ENCODE peak calls at places on chromosomes 12 and 14, in ten cellular contexts. One of them, this sample, is unnamed. For H3K27me3, the result is how much of the 10 kb centered on the place peaks cover.

GRCh38 chr14:38129705-38130104 is 78.0 kb upstream of the SSTR1 start:
- DNase-seq in HCT116: no peak
- DNase-seq in heart left ventricle: no peak
- DNase-seq in stomach: no peak
- DNase-seq in left ventricle myocardium inferior: no peak
- DNase-seq in ovary: no peak
- DNase-seq in brain microvascular endothelial cell: no peak
- DNase-seq in H9: no peak
- DNase-seq in thoracic aorta: no peak
- DNase-seq in Karpas-422: peak
- DNase-seq in this sample: no peak

GRCh38 chr12:112606611-112607366 is 184.8 kb upstream of the RPH3A start:
- DNase-seq in left ventricle myocardium inferior: no peak
- DNase-seq in HCT116: no peak
- DNase-seq in ovary: no peak
- DNase-seq in heart left ventricle: no peak
- DNase-seq in H9: peak
- DNase-seq in thoracic aorta: no peak
- DNase-seq in stomach: no peak
- DNase-seq in Karpas-422: peak
- DNase-seq in brain microvascular endothelial cell: no peak
- DNase-seq in this sample: no peak

GRCh38 chr14:48690349-48690748 is 895.8 kb downstream of the RPS29 start:
- DNase-seq in ovary: no peak
- DNase-seq in left ventricle myocardium inferior: no peak
- DNase-seq in brain microvascular endothelial cell: no peak
- DNase-seq in HCT116: peak
- DNase-seq in stomach: no peak
- DNase-seq in H9: no peak
- DNase-seq in heart left ventricle: no peak
- DNase-seq in Karpas-422: no peak
- DNase-seq in thoracic aorta: no peak
- DNase-seq in this sample: peak

GRCh38 chr12:31246470-31246850 is 79.5 kb downstream of the SINHCAF start:
- DNase-seq in stomach: no peak
- DNase-seq in ovary: no peak
- DNase-seq in HCT116: no peak
- DNase-seq in left ventricle myocardium inferior: no peak
- DNase-seq in thoracic aorta: no peak
- DNase-seq in heart left ventricle: no peak
- DNase-seq in brain microvascular endothelial cell: no peak
- DNase-seq in Karpas-422: no peak
- DNase-seq in H9: no peak
- DNase-seq in this sample: no peak

GRCh38 chr14:96187216-96188050 is 17.2 kb upstream of the BDKRB2 start:
- DNase-seq in heart left ventricle: no peak
- DNase-seq in left ventricle myocardium inferior: no peak
- DNase-seq in Karpas-422: no peak
- DNase-seq in stomach: no peak
- DNase-seq in brain microvascular endothelial cell: no peak
- DNase-seq in H9: no peak
- DNase-seq in thoracic aorta: no peak
- DNase-seq in ovary: no peak
- DNase-seq in HCT116: no peak
- DNase-seq in this sample: no peak

GRCh38 chr14:78202178-78202577 is 32.0 kb downstream of the NRXN3 start:
- DNase-seq in Karpas-422: no peak
- DNase-seq in left ventricle myocardium inferior: no peak
- DNase-seq in HCT116: no peak
- DNase-seq in ovary: no peak
- DNase-seq in H9: no peak
- DNase-seq in heart left ventricle: no peak
- DNase-seq in stomach: no peak
- DNase-seq in brain microvascular endothelial cell: no peak
- DNase-seq in thoracic aorta: no peak
- DNase-seq in this sample: no peak

GRCh38 chr12:74235342-74235741 is 302.3 kb upstream of the ATXN7L3B start:
- DNase-seq in left ventricle myocardium inferior: no peak
- DNase-seq in H9: no peak
- DNase-seq in thoracic aorta: no peak
- DNase-seq in stomach: no peak
- DNase-seq in ovary: no peak
- DNase-seq in Karpas-422: no peak
- DNase-seq in brain microvascular endothelial cell: no peak
- DNase-seq in HCT116: no peak
- DNase-seq in heart left ventricle: no peak
- DNase-seq in this sample: no peak

GRCh38 chr14:51360592-51360991 is 120.5 kb downstream of the TMX1 start:
- DNase-seq in heart left ventricle: no peak
- DNase-seq in brain microvascular endothelial cell: no peak
- DNase-seq in H9: no peak
- DNase-seq in stomach: no peak
- DNase-seq in HCT116: no peak
- DNase-seq in ovary: no peak
- DNase-seq in Karpas-422: no peak
- DNase-seq in thoracic aorta: no peak
- DNase-seq in left ventricle myocardium inferior: no peak
- DNase-seq in this sample: no peak

GRCh38 chr12:98587084-98587483 is 6.4 kb upstream of the SLC25A3 start:
- DNase-seq in brain microvascular endothelial cell: no peak
- DNase-seq in HCT116: no peak
- DNase-seq in stomach: no peak
- DNase-seq in heart left ventricle: no peak
- DNase-seq in Karpas-422: no peak
- DNase-seq in thoracic aorta: no peak
- DNase-seq in H9: no peak
- DNase-seq in left ventricle myocardium inferior: no peak
- DNase-seq in ovary: no peak
- DNase-seq in this sample: no peak

GRCh38 chr14:76181546-76181945 is 29.8 kb downstream of the GPATCH2L start:
- DNase-seq in thoracic aorta: no peak
- DNase-seq in stomach: no peak
- DNase-seq in Karpas-422: peak
- DNase-seq in left ventricle myocardium inferior: no peak
- DNase-seq in HCT116: no peak
- DNase-seq in ovary: no peak
- DNase-seq in H9: no peak
- DNase-seq in brain microvascular endothelial cell: no peak
- DNase-seq in heart left ventricle: no peak
- DNase-seq in this sample: peak

GRCh38 chr14:76191297-76191696 is 39.6 kb downstream of the GPATCH2L start:
- DNase-seq in left ventricle myocardium inferior: no peak
- DNase-seq in thoracic aorta: no peak
- DNase-seq in ovary: no peak
- DNase-seq in stomach: no peak
- DNase-seq in brain microvascular endothelial cell: no peak
- DNase-seq in Karpas-422: peak
- DNase-seq in heart left ventricle: no peak
- DNase-seq in HCT116: no peak
- DNase-seq in H9: no peak
- DNase-seq in this sample: no peak

DNA sequence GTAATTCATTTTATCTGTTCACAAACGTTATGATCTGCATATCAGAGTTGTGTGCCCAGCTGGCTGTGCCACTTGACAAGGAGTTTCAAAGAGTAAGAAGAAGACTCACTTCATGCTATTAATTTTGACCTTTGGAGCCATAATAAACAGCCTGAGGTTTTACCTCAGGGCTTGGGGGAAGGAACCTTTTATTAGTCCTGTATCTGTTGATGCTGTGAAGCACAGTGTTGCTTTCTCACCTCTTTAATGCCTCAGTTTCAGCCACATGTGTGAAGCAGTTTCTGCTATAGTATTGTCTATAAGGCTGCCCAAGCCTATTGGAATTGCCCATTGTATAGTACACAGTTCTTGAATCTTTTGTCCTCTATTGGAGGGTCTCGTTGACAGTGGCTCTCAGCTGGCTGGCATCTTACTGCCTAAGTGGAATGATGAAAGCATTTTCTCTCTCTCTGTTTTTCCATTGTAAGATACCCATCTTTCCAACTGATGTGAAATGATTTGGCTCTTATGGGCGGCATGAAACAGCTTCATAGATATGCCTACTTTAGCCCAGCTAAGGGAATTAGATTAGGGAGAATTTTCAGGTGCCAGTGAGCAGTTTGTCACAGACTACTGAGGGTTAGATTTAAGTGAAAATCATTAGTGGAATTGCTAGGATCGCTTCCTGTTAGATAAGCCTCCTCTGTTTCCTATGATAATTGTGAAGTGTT is 34.8 kb downstream of the GPATCH2L start:
- DNase-seq in thoracic aorta: no peak
- DNase-seq in brain microvascular endothelial cell: no peak
- DNase-seq in HCT116: no peak
- DNase-seq in H9: no peak
- DNase-seq in heart left ventricle: no peak
- DNase-seq in ovary: no peak
- DNase-seq in Karpas-422: no peak
- DNase-seq in stomach: no peak
- DNase-seq in left ventricle myocardium inferior: no peak
- DNase-seq in this sample: no peak
- H3K27ac ChIP-seq in thoracic aorta: no peak
- H3K27ac ChIP-seq in brain microvascular endothelial cell: no peak
- H3K27ac ChIP-seq in HCT116: no peak
- H3K27ac ChIP-seq in H9: no peak
- H3K27ac ChIP-seq in heart left ventricle: no peak
- H3K27ac ChIP-seq in ovary: no peak
- H3K27ac ChIP-seq in Karpas-422: no peak
- H3K27ac ChIP-seq in stomach: no peak
- H3K27ac ChIP-seq in left ventricle myocardium inferior: no peak
- H3K27ac ChIP-seq in this sample: no peak

GRCh38 chr14:22070119-22070982 is 396.7 kb upstream of the OR4E1 start:
- DNase-seq in thoracic aorta: no peak
- DNase-seq in H9: peak
- DNase-seq in ovary: no peak
- DNase-seq in heart left ventricle: peak
- DNase-seq in left ventricle myocardium inferior: peak
- DNase-seq in HCT116: no peak
- DNase-seq in brain microvascular endothelial cell: no peak
- DNase-seq in stomach: no peak
- DNase-seq in Karpas-422: peak
- DNase-seq in this sample: no peak
- H3K27me3 ChIP-seq in thoracic aorta: under half
- H3K27me3 ChIP-seq in H9: under half
- H3K27me3 ChIP-seq in ovary: under half
- H3K27me3 ChIP-seq in heart left ventricle: under half
- H3K27me3 ChIP-seq in left ventricle myocardium inferior: under half
- H3K27me3 ChIP-seq in HCT116: half or more
- H3K27me3 ChIP-seq in brain microvascular endothelial cell: under half
- H3K27me3 ChIP-seq in stomach: under half
- H3K27me3 ChIP-seq in Karpas-422: under half
- H3K27me3 ChIP-seq in this sample: half or more

GRCh38 chr14:93956514-93957332 is 19.6 kb downstream of the ASB2 start:
- DNase-seq in H9: no peak
- DNase-seq in ovary: no peak
- DNase-seq in brain microvascular endothelial cell: no peak
- DNase-seq in heart left ventricle: peak
- DNase-seq in thoracic aorta: no peak
- DNase-seq in stomach: no peak
- DNase-seq in HCT116: no peak
- DNase-seq in Karpas-422: no peak
- DNase-seq in left ventricle myocardium inferior: no peak
- DNase-seq in this sample: no peak

GRCh38 chr14:93957751-93958566 is 18.4 kb downstream of the ASB2 start:
- DNase-seq in Karpas-422: no peak
- DNase-seq in stomach: no peak
- DNase-seq in left ventricle myocardium inferior: no peak
- DNase-seq in brain microvascular endothelial cell: no peak
- DNase-seq in H9: no peak
- DNase-seq in thoracic aorta: no peak
- DNase-seq in ovary: no peak
- DNase-seq in heart left ventricle: no peak
- DNase-seq in HCT116: no peak
- DNase-seq in this sample: no peak

GRCh38 chr14:93958567-93959238 is 17.7 kb downstream of the ASB2 start:
- DNase-seq in heart left ventricle: no peak
- DNase-seq in H9: no peak
- DNase-seq in thoracic aorta: no peak
- DNase-seq in Karpas-422: no peak
- DNase-seq in left ventricle myocardium inferior: no peak
- DNase-seq in brain microvascular endothelial cell: no peak
- DNase-seq in HCT116: no peak
- DNase-seq in ovary: no peak
- DNase-seq in stomach: no peak
- DNase-seq in this sample: no peak

GRCh38 chr14:93956082-93956481 is 20.3 kb downstream of the ASB2 start:
- DNase-seq in brain microvascular endothelial cell: no peak
- DNase-seq in stomach: no peak
- DNase-seq in thoracic aorta: no peak
- DNase-seq in Karpas-422: no peak
- DNase-seq in ovary: no peak
- DNase-seq in HCT116: no peak
- DNase-seq in H9: no peak
- DNase-seq in left ventricle myocardium inferior: no peak
- DNase-seq in heart left ventricle: no peak
- DNase-seq in this sample: no peak

GRCh38 chr14:93957333-93957710 is 19.0 kb downstream of the ASB2 start:
- DNase-seq in brain microvascular endothelial cell: no peak
- DNase-seq in heart left ventricle: no peak
- DNase-seq in ovary: no peak
- DNase-seq in left ventricle myocardium inferior: no peak
- DNase-seq in H9: no peak
- DNase-seq in HCT116: no peak
- DNase-seq in stomach: no peak
- DNase-seq in Karpas-422: no peak
- DNase-seq in thoracic aorta: no peak
- DNase-seq in this sample: no peak
- H3K27ac ChIP-seq in brain microvascular endothelial cell: no peak
- H3K27ac ChIP-seq in heart left ventricle: peak
- H3K27ac ChIP-seq in ovary: no peak
- H3K27ac ChIP-seq in left ventricle myocardium inferior: peak
- H3K27ac ChIP-seq in H9: no peak
- H3K27ac ChIP-seq in HCT116: no peak
- H3K27ac ChIP-seq in stomach: peak
- H3K27ac ChIP-seq in Karpas-422: no peak
- H3K27ac ChIP-seq in thoracic aorta: peak
- H3K27ac ChIP-seq in this sample: no peak

DNA sequence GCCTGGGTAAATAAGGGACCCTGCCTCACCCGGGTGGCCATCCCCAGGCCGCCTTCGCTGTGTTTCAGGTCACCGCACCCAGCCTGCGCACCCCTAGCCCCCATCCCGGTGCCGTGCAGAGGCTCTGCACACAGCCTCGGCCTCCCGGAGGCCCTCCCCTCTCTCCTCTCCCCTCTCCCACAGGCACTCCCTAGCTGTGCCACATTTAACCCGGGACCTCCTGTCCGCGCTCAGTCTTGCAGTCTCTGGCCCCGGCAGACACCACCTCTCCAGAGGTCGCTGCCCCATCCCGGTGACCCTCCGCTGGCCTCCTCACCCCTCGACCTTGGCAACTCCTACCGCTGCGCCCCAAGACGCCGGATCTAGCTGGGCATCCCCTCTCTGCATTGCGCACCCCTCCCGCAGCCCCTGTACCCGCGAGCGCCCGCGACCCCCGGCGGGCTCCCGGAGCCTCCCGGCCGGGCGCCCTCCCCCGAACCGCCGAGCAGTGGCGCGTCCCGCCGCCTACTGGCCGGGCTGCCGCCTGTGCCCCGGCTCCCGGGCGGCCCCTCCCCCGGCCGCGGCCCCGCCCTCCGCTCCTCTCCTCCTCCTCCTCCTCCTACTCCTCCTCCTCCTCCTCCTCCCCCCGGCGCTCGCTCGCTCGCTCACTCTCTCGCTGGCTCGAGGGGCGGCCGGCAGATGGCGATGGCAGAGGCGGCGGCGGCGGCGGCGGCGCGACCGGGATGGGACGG is 120.7 kb downstream of the AACS start:
- DNase-seq in thoracic aorta: no peak
- DNase-seq in ovary: peak
- DNase-seq in left ventricle myocardium inferior: peak
- DNase-seq in HCT116: peak
- DNase-seq in H9: peak
- DNase-seq in Karpas-422: peak
- DNase-seq in heart left ventricle: peak
- DNase-seq in brain microvascular endothelial cell: peak
- DNase-seq in stomach: peak
- DNase-seq in this sample: peak
- H3K27me3 ChIP-seq in thoracic aorta: under half
- H3K27me3 ChIP-seq in ovary: under half
- H3K27me3 ChIP-seq in left ventricle myocardium inferior: half or more
- H3K27me3 ChIP-seq in HCT116: under half
- H3K27me3 ChIP-seq in H9: under half
- H3K27me3 ChIP-seq in Karpas-422: under half
- H3K27me3 ChIP-seq in heart left ventricle: under half
- H3K27me3 ChIP-seq in brain microvascular endothelial cell: under half
- H3K27me3 ChIP-seq in stomach: under half
- H3K27me3 ChIP-seq in this sample: half or more

This sample was measured in PC-3.